ENCODE peak calls at places on chromosomes 1 and 21, in five cellular contexts. R is OCI-LY7; W is CD8-positive, alpha-beta T cell; P is GM12864; M is MM.1S. L is an unnamed sample.

GRCh38 chr1:205172729-205173366 is 38.7 kb downstream of the DSTYK start:
- DNase-seq in R (no peak), W (no peak), P (no peak), M (no peak), L (no peak)

GRCh38 chr1:156096640-156097391 is 14.6 kb upstream of the MEX3A start:
- DNase-seq in R (peak), W (peak), P (peak), M (peak), L (peak)

GRCh38 chr1:92087542-92087941 is 7.4 kb downstream of the BTBD8 start:
- DNase-seq in R (no peak), W (no peak), P (no peak), M (no peak), L (no peak)

GRCh38 chr1:234911787-234912186 is 216.8 kb downstream of the TOMM20 start:
- DNase-seq in R (no peak), W (peak), P (no peak), M (no peak), L (no peak)

GRCh38 chr1:178565586-178565985 is 52.7 kb downstream of the TEX35 start:
- DNase-seq in R (no peak), W (no peak), P (no peak), M (no peak), L (no peak)

GRCh38 chr1:204242920-204243319 is 29.1 kb upstream of the GOLT1A start:
- DNase-seq in R (no peak), W (no peak), P (no peak), M (no peak), L (no peak)

GRCh38 chr1:37323486-37324377 is 150.6 kb upstream of the ZC3H12A start:
- DNase-seq in R (peak), W (no peak), P (peak), M (peak), L (peak)

GRCh38 chr1:232066521-232066920 is 439.9 kb downstream of the DISC1 start:
- DNase-seq in R (no peak), W (no peak), P (no peak), M (no peak), L (no peak)

GRCh38 chr1:11929849-11930248 is 3.6 kb upstream of the KIAA2013 start:
- DNase-seq in R (peak), W (no peak), P (no peak), M (peak), L (peak)

GRCh38 chr1:75672528-75673393 is 51.7 kb upstream of the ACADM start:
- DNase-seq in R (no peak), W (no peak), P (no peak), M (peak), L (no peak)

GRCh38 chr1:89762801-89763648 is 57.8 kb upstream of the LRRC8D start:
- DNase-seq in R (peak), W (peak), P (peak), M (peak), L (peak)

GRCh38 chr1:161071886-161072371 is 2.2 kb upstream of the ARHGAP30 start:
- DNase-seq in R (peak), W (peak), P (peak), M (peak), L (peak)

GRCh38 chr21:25964009-25964408 is 206.6 kb downstream of the APP start:
- DNase-seq in R (no peak), W (no peak), P (no peak), M (no peak), L (no peak)

GRCh38 chr21:17903029-17903806 is 84.1 kb upstream of the C21orf91 start:
- DNase-seq in R (peak), W (no peak), P (no peak), M (peak), L (peak)

GRCh38 chr1:40824591-40825429 is 37.4 kb downstream of the CITED4 start:
- DNase-seq in R (no peak), W (no peak), P (no peak), M (no peak), L (no peak)

GRCh38 chr1:216175714-216176113 is 247.5 kb downstream of the USH2A start:
- DNase-seq in R (no peak), W (no peak), P (no peak), M (no peak), L (no peak)

GRCh38 chr1:34320081-34320480 is 143.4 kb downstream of the C1orf94 start:
- DNase-seq in R (no peak), W (no peak), P (no peak), M (no peak), L (no peak)

GRCh38 chr1:231828182-231828920 is 201.8 kb downstream of the DISC1 start:
- DNase-seq in R (no peak), W (no peak), P (no peak), M (no peak), L (no peak)

GRCh38 chr21:38434913-38435533 is 63.3 kb downstream of the ERG start:
- DNase-seq in R (no peak), W (no peak), P (no peak), M (no peak), L (no peak)

GRCh38 chr1:147215540-147215916 is 9.6 kb downstream of the FMO5 start:
- DNase-seq in R (no peak), W (no peak), P (no peak), M (no peak), L (no peak)

DNA sequence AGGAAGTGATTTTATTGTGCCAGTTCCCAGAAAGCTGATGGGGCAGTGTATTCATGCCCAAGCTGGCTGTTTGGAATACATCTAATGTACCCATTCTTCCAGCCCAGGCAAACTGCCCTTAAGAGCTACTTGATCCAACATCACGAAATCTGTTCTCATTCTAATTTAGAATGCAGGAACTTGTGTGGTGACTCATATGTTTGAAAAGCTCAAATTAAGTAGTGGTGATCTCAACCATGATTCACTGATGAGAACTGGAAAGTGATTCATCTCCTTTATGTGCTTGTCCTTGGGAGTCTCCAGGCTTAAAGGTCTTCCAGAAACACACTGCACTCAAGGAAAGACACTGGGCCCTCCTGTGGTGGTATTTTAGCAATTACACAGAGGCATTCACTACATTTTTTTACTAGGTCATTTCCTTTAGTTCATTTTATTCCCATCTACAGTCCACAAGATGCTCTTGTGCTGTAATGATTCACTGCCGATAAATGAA is 65.4 kb downstream of the RPE65 start:
- DNase-seq in R (no peak), W (no peak), P (no peak), M (no peak), L (no peak)
- TF ChIP-seq CTCF in R (no peak), W (no peak), P (no peak), M (no peak), L (no peak)

GRCh38 chr1:39354572-39354971 is 136.9 kb upstream of the BMP8A start:
- DNase-seq in R (peak), W (no peak), P (no peak), M (no peak), L (no peak)
- TF ChIP-seq CTCF in R (peak), W (no peak), P (peak), M (no peak), L (peak)

GRCh38 chr1:213438339-213438738 is 387.3 kb downstream of the RPS6KC1 start:
- DNase-seq in R (no peak), W (no peak), P (no peak), M (peak), L (no peak)

GRCh38 chr1:213439703-213440102 is 388.7 kb downstream of the RPS6KC1 start:
- DNase-seq in R (no peak), W (no peak), P (no peak), M (no peak), L (no peak)

GRCh38 chr1:213440766-213441165 is 389.7 kb downstream of the RPS6KC1 start:
- DNase-seq in R (no peak), W (no peak), P (no peak), M (no peak), L (no peak)

GRCh38 chr1:213435715-213436114 is 384.7 kb downstream of the RPS6KC1 start:
- DNase-seq in R (no peak), W (no peak), P (no peak), M (no peak), L (no peak)
- TF ChIP-seq CTCF in R (no peak), W (no peak), P (no peak), M (no peak), L (no peak)

GRCh38 chr21:41322496-41323382 is 6.1 kb downstream of the FAM3B start:
- DNase-seq in R (no peak), W (no peak), P (no peak), M (no peak), L (no peak)
- TF ChIP-seq CTCF in R (no peak), W (no peak), P (no peak), M (no peak), L (no peak)